ENCODE peak calls at places on chromosomes 11 and 22, in five cellular contexts. G, W, I, L and F are unnamed samples.
A peak's percentile ranks its signal among the peaks of the same experiment; 100 is the strongest.

GRCh38 chr11:20599424-20600346 is at the start of gene SLC6A5:
- DNase-seq in W (no peak), G (no peak), L (no peak), I (peak; percentile 19), F (peak; percentile 60)

GRCh38 chr11:131201674-131202073 is 168.7 kb upstream of the NTM start:
- DNase-seq in W (no peak), G (no peak), I (no peak), L (no peak), F (no peak)

GRCh38 chr11:73521621-73522020 is 76.3 kb downstream of the FAM168A start:
- DNase-seq in L (no peak), I (peak; percentile 63), G (no peak), W (no peak), F (peak; percentile 63)

GRCh38 chr11:8283510-8284272 is 20.0 kb upstream of the LMO1 start:
- DNase-seq in L (no peak), W (no peak), I (peak; percentile 18), G (no peak), F (no peak)

GRCh38 chr11:119626197-119626909 is 102.6 kb downstream of the NECTIN1 start:
- DNase-seq in W (no peak), I (no peak), G (no peak), L (no peak), F (no peak)

GRCh38 chr22:41856484-41856883 is 23.6 kb downstream of the SREBF2 start:
- DNase-seq in L (no peak), W (no peak), G (no peak), I (no peak), F (no peak)

GRCh38 chr11:17697175-17697949 is 22.0 kb upstream of the MYOD1 start:
- DNase-seq in I (no peak), G (no peak), L (no peak), W (no peak), F (no peak)

GRCh38 chr11:109783842-109784241 is 309.4 kb upstream of the ZC3H12C start:
- DNase-seq in I (no peak), G (no peak), L (no peak), W (no peak), F (peak; percentile 10)

GRCh38 chr11:103608566-103608965 is 427.9 kb upstream of the DDI1 start:
- DNase-seq in I (peak; percentile 70), G (no peak), L (no peak), W (no peak), F (no peak)

GRCh38 chr11:83051760-83052671 is 19.7 kb downstream of the RAB30 start:
- DNase-seq in I (peak; percentile 94), G (peak; percentile 43), L (no peak), W (peak; percentile 97), F (peak; percentile 80)